ENCODE peak calls at places on chromosomes 1 and 21, in seven cellular contexts. Y is left ventricle myocardium inferior; M is HCT116; S is CD8-positive, alpha-beta memory T cell; F is fibroblast of lung; L is CD4-positive, alpha-beta memory T cell; A is pancreas. D is an unnamed sample.

GRCh38 chr21:29025328-29025713 is 853 bp downstream of the USP16 start:
- DNase-seq in S (peak; percentile 10), F (peak; percentile 26), A (no peak), L (no peak), M (no peak), Y (no peak), D (no peak)

GRCh38 chr1:29801561-29801973 is 565.2 kb downstream of the PTPRU start:
- DNase-seq in Y (no peak), A (no peak), L (no peak), M (no peak), S (no peak), F (no peak), D (no peak)

GRCh38 chr21:23574932-23575331 is 2032.3 kb downstream of the MRPL39 start:
- DNase-seq in L (no peak), M (no peak), Y (no peak), S (no peak), A (no peak), F (no peak), D (no peak)

GRCh38 chr1:218803351-218803997 is 370.2 kb upstream of the LYPLAL1 start:
- DNase-seq in F (no peak), M (no peak), S (no peak), Y (no peak), L (no peak), A (no peak), D (no peak)

GRCh38 chr1:18111605-18112297 is 4.2 kb downstream of the IGSF21 start:
- DNase-seq in Y (no peak), L (no peak), S (no peak), A (no peak), M (no peak), F (no peak), D (no peak)

GRCh38 chr1:44592208-44593145 is 81.8 kb downstream of the TMEM53 start:
- DNase-seq in Y (no peak), F (no peak), L (no peak), M (no peak), A (no peak), S (no peak), D (peak; percentile 63)

GRCh38 chr1:162059721-162060120 is 9.8 kb upstream of the NOS1AP start:
- DNase-seq in S (no peak), F (no peak), M (no peak), A (no peak), L (no peak), Y (no peak), D (no peak)

GRCh38 chr1:229003233-229004031 is 267.5 kb upstream of the RAB4A start:
- DNase-seq in F (no peak), M (no peak), A (no peak), Y (no peak), L (no peak), S (no peak), D (peak; percentile 77)

GRCh38 chr1:6914646-6915178 is 129.5 kb downstream of the CAMTA1 start:
- DNase-seq in A (no peak), S (no peak), Y (no peak), F (no peak), L (no peak), M (no peak), D (no peak)

GRCh38 chr1:42732126-42732680 is 7.8 kb downstream of the CLDN19 start:
- DNase-seq in S (no peak), A (no peak), L (no peak), Y (no peak), F (no peak), M (no peak), D (no peak)

GRCh38 chr1:201184734-201185453 is 5.7 kb upstream of the IGFN1 start:
- DNase-seq in M (peak; percentile 54), S (no peak), L (no peak), F (peak; percentile 84), Y (no peak), A (no peak), D (peak; percentile 15)

GRCh38 chr1:205351984-205352713 is 4.6 kb downstream of the KLHDC8A start:
- DNase-seq in Y (no peak), L (no peak), A (no peak), M (no peak), F (peak; percentile 37), S (no peak), D (no peak)

GRCh38 chr1:89884718-89885596 is 64.1 kb downstream of the LRRC8D start:
- DNase-seq in F (peak; percentile 58), L (no peak), S (no peak), M (no peak), Y (no peak), A (no peak), D (no peak)

GRCh38 chr1:89882348-89883029 is 61.7 kb downstream of the LRRC8D start:
- DNase-seq in F (no peak), L (no peak), S (no peak), Y (no peak), M (no peak), A (no peak), D (no peak)

GRCh38 chr1:89880679-89881078 is 59.8 kb downstream of the LRRC8D start:
- DNase-seq in Y (no peak), S (no peak), A (no peak), L (no peak), M (no peak), F (no peak), D (no peak)

GRCh38 chr1:89881415-89882058 is 60.7 kb downstream of the LRRC8D start:
- DNase-seq in F (no peak), Y (no peak), A (no peak), S (no peak), L (no peak), M (no peak), D (no peak)

GRCh38 chr1:89883030-89883379 is 62.2 kb downstream of the LRRC8D start:
- DNase-seq in M (no peak), S (no peak), Y (no peak), A (no peak), L (no peak), F (no peak), D (no peak)
- H3K27ac ChIP-seq in M (no peak overlapping the region), S (no peak overlapping the region), Y (no peak overlapping the region), A (no peak overlapping the region), L (no peak overlapping the region), F (no peak overlapping the region), D (no peak overlapping the region)

DNA sequence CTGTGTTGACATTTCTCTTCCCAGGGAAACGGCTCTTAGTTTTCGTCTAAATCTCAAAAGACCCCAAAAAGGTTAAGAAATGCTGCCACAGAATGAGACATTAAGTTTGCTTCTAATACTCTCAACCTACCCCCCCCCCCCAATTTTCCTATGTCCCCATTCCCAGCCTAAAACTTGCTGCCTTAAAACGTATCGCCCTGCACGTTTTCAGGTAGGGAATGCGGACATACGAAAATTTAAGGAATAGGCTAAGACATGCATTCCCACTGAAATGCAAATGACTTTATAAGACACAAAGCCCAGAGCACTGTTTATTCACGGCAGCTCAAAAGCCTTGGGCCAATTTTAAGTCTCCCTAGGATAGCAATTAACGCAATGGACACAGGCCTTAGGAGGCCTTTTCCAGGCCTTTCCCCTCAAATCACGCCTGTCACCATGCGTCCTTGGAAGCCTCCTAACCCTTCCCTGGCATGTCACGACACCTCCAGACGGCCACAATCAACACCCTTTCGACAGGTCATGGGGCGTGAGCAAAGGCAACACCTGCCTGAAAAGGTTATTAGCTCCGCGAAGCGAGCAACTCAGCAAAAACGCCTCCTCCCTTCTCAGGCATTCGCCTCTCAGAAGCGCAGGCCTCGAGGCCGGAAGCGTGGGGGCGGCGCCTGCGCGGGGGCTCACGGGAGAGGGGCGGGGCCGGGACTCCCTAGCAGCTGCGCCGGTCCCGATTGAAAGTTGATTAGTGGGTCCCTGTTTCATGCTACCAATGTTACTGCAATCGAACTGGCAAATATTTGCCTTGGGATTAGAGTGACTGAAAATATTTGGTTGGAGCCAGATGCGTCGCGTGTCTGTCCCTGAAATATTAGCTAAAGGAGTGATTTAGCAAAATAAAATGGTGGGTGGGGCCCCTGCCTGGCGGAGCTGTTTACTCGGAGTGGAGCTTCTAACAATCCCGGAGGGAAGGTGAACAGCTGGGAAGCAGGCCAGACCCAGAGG is 45.1 kb downstream of the GFI1 start:
- DNase-seq in S (no peak), L (no peak), M (no peak), A (peak; percentile 89), F (no peak), Y (no peak), D (no peak)
- H3K27ac ChIP-seq in S (no peak overlapping the region), L (no peak overlapping the region), M (no peak overlapping the region), A (peak overlapping the region; percentile 50), F (no peak overlapping the region), Y (no peak overlapping the region), D (no peak overlapping the region)

GRCh38 chr1:92690212-92690906 is 94.5 kb downstream of the EVI5 start:
- DNase-seq in L (no peak), S (no peak), A (no peak), F (no peak), M (no peak), Y (no peak), D (no peak)

GRCh38 chr1:92698932-92699331 is 86.0 kb downstream of the EVI5 start:
- DNase-seq in S (no peak), L (no peak), F (no peak), M (no peak), A (no peak), Y (peak; percentile 29), D (no peak)

GRCh38 chr1:92691937-92692336 is 93.0 kb downstream of the EVI5 start:
- DNase-seq in A (no peak), L (no peak), S (no peak), M (no peak), Y (no peak), F (no peak), D (no peak)

DNA sequence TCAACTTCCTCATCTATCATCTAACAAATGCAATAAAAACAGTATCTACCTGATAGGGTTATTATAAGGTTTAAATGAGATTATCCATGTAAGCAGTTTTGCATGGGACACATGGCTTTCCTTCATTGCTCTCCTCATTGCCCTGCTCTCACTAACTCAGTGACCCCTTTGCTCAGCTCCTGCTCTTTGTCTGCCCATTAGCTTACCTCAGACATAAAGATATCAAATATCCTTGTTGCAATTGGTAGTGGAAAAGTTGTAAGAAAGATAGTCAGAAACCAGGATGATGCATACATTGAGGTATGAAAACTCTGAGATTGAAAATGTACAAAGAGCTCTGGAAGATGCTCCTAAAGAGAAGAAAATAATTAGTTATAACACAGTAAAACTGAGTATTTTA is 89.8 kb downstream of the EVI5 start:
- DNase-seq in A (no peak), M (no peak), Y (no peak), S (no peak), F (peak; percentile 7), L (no peak), D (no peak)
- H3K27ac ChIP-seq in A (no peak overlapping the region), M (no peak overlapping the region), Y (no peak overlapping the region), S (no peak overlapping the region), F (no peak overlapping the region), L (no peak overlapping the region), D (no peak overlapping the region)

DNA sequence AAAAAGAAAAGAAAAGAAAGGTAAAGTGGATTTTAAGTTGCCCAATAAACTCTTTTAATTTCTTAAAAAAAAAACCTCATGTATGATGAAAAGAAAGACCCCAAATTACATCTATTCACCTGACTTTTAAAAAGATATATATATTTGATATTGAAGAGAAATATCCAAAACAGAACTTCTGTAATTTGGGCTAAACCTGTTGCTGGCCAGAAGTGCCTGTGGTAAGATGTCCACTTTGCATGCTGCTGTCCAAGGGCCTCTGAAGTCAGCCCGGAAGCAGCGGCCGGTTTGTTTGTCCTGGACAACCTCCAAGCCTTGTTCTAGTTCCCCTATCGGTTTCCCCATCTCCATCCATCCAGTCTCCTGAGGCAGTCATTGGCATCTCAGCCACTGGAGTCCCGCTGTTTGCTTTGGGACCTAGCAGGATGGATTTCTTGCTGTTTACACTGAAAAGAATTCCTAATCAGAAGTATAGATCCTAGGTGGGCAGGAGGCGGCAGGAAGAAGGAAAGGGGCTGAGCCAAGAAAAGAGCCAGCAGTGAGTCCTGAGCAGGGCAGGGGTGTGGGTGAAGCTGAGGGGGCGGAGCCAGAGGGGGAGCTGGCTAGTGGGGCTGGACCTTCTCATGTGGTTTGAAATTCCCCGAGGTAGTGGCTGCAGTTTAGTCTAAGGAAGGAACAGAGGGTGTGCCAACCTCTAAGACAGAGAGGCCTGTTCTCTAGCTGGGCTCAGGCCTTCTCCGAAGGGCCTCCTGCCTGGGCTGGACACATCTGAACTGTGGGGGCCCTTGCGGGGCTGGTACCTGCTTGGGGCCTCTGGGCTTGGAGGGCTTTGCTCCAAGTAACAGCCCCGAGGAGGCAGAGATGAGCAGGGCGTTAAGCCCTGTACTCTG is 3.3 kb downstream of the NCMAP start:
- DNase-seq in A (peak; percentile 71), L (no peak), Y (peak; percentile 48), F (peak; percentile 80), S (no peak), M (peak; percentile 48), D (no peak)
- H3K27ac ChIP-seq in A (peak overlapping the region; percentile 84), L (no peak overlapping the region), Y (no peak overlapping the region), F (no peak overlapping the region), S (no peak overlapping the region), M (no peak overlapping the region), D (peak overlapping the region; percentile 37)

D was measured in substantia nigra.